ENCODE peak calls at places on chromosomes 11 and 22, in nine cellular contexts. S is CD4-positive, alpha-beta memory T cell; E is T-cell; T is Right ventricle myocardium superior; C is DMS79 treated with DMSO at 0.1 percent for 48 hours; L is stimulated activated CD8-positive, alpha-beta memory T cell treated with anti-CD3 and anti-CD28 coated beads, Interleukin-15, amount 100 ng/mL, for 1 hour; U is SK-MEL-5; V is effector memory CD8-positive, alpha-beta T cell; D is AG08395. Y is an unnamed sample.

GRCh38 chr11:13346470-13346869 is 68.9 kb downstream of the BMAL1 start:
- DNase-seq in S (no peak), E (no peak), T (no peak), C (no peak), L (no peak), U (no peak), V (no peak), D (no peak), Y (no peak)

GRCh38 chr11:27934830-27935145 is 173.2 kb downstream of the KIF18A start:
- DNase-seq in S (no peak), E (no peak), T (no peak), C (no peak), L (no peak), U (no peak), V (no peak), D (peak), Y (no peak)

GRCh38 chr11:75328426-75329277 is 22.8 kb downstream of the ARRB1 start:
- DNase-seq in S (peak), E (peak), T (peak), C (peak), L (no peak), U (peak), V (peak), D (peak), Y (peak)

GRCh38 chr11:92406472-92406871 is 181.9 kb downstream of the FAT3 start:
- DNase-seq in S (no peak), E (no peak), T (no peak), C (no peak), L (no peak), U (no peak), V (no peak), D (no peak), Y (no peak)

GRCh38 chr11:77139201-77139600 is 11.2 kb downstream of the MYO7A start:
- DNase-seq in S (no peak), E (no peak), T (no peak), C (no peak), L (no peak), U (no peak), V (no peak), D (no peak), Y (no peak)

GRCh38 chr11:58392741-58393140 is 13.9 kb downstream of the OR5B3 start:
- DNase-seq in S (no peak), E (no peak), T (no peak), C (no peak), L (no peak), U (no peak), V (no peak), D (no peak), Y (no peak)

GRCh38 chr11:45106440-45106839 is 40.0 kb upstream of the PRDM11 start:
- DNase-seq in S (no peak), E (no peak), T (no peak), C (no peak), L (no peak), U (no peak), V (no peak), D (no peak), Y (no peak)

GRCh38 chr11:10400856-10401255 is 54.2 kb upstream of the AMPD3 start:
- DNase-seq in S (no peak), E (no peak), T (no peak), C (no peak), L (no peak), U (no peak), V (no peak), D (no peak), Y (no peak)

GRCh38 chr11:44243086-44243485 is 66.9 kb downstream of the ALX4 start:
- DNase-seq in S (no peak), E (no peak), T (no peak), C (no peak), L (no peak), U (no peak), V (no peak), D (no peak), Y (no peak)

GRCh38 chr11:61111786-61112517 is 9.7 kb downstream of the CD5 start:
- DNase-seq in S (peak), E (no peak), T (no peak), C (no peak), L (no peak), U (no peak), V (no peak), D (no peak), Y (no peak)

GRCh38 chr22:22663861-22664800 is 19.7 kb downstream of the GGTLC2 start:
- DNase-seq in S (no peak), E (no peak), T (no peak), C (no peak), L (no peak), U (no peak), V (no peak), D (no peak), Y (no peak)

GRCh38 chr11:94649925-94650623 is 82.9 kb downstream of the PIWIL4 start:
- DNase-seq in S (no peak), E (no peak), T (no peak), C (no peak), L (no peak), U (no peak), V (no peak), D (no peak), Y (no peak)

GRCh38 chr22:46071451-46072029 is 78.8 kb upstream of the PPARA start:
- DNase-seq in S (peak), E (peak), T (peak), C (no peak), L (no peak), U (peak), V (no peak), D (peak), Y (peak)

GRCh38 chr11:76665172-76665571 is 5.4 kb downstream of the LRRC32 start:
- DNase-seq in S (no peak), E (no peak), T (peak), C (no peak), L (no peak), U (no peak), V (no peak), D (no peak), Y (no peak)

GRCh38 chr22:18076060-18076497 is 1.7 kb upstream of the PEX26 start:
- DNase-seq in S (peak), E (peak), T (peak), C (peak), L (peak), U (peak), V (peak), D (peak), Y (peak)

GRCh38 chr11:126824035-126824607 is 176.4 kb downstream of the KIRREL3 start:
- DNase-seq in S (no peak), E (no peak), T (no peak), C (peak), L (no peak), U (no peak), V (no peak), D (no peak), Y (no peak)

GRCh38 chr11:7448126-7448525 is 37.2 kb upstream of the OLFML1 start:
- DNase-seq in S (no peak), E (no peak), T (no peak), C (no peak), L (no peak), U (peak), V (no peak), D (no peak), Y (no peak)

GRCh38 chr11:35717043-35717442 is 54.5 kb downstream of the TRIM44 start:
- DNase-seq in S (no peak), E (no peak), T (no peak), C (no peak), L (no peak), U (peak), V (no peak), D (no peak), Y (no peak)

GRCh38 chr11:122808494-122808893 is 29.8 kb upstream of the CRTAM start:
- DNase-seq in S (no peak), E (no peak), T (no peak), C (no peak), L (no peak), U (peak), V (no peak), D (peak), Y (no peak)

Y was measured in SHP77 treated with DMSO at 0.1 percent for 48 hours.